ENCODE peak calls at places on chromosomes 4 and X, in five cellular contexts. E, S, G, X and Z are unnamed samples.

GRCh38 chr4:118155516-118155915 is 121.2 kb downstream of the NDST3 start:
- DNase-seq in G (no peak), X (no peak), E (no peak), S (no peak), Z (no peak)

GRCh38 chr4:135244605-135245146 is 1043.1 kb upstream of the PABPC4L start:
- DNase-seq in E (no peak), X (peak), S (peak), G (no peak), Z (no peak)

GRCh38 chr4:78788005-78788889 is 12.1 kb downstream of the BMP2K start:
- DNase-seq in G (no peak), S (no peak), E (no peak), X (no peak), Z (no peak)

GRCh38 chr4:147777456-147778091 is 45.7 kb downstream of the ARHGAP10 start:
- DNase-seq in S (no peak), X (peak), G (no peak), E (peak), Z (no peak)

GRCh38 chrX:39205467-39205866 is 404.2 kb downstream of the MID1IP1 start:
- DNase-seq in E (no peak), G (no peak), X (peak), S (no peak), Z (no peak)

GRCh38 chr4:177313263-177313662 is 3.6 kb downstream of the NEIL3 start:
- DNase-seq in S (peak), G (no peak), X (peak), E (no peak), Z (no peak)

GRCh38 chr4:161189286-161190134 is 974.3 kb downstream of the FSTL5 start:
- DNase-seq in E (no peak), S (no peak), G (no peak), X (no peak), Z (no peak)

GRCh38 chr4:66123195-66123594 is 452.9 kb upstream of the EPHA5 start:
- DNase-seq in X (no peak), G (no peak), E (no peak), S (no peak), Z (no peak)

GRCh38 chr4:27947320-27947719 is 1086.7 kb downstream of the STIM2 start:
- DNase-seq in X (no peak), S (no peak), E (no peak), G (no peak), Z (no peak)

GRCh38 chr4:5027366-5027765 is 8.1 kb upstream of the CYTL1 start:
- DNase-seq in E (no peak), S (no peak), X (peak), G (no peak), Z (no peak)

GRCh38 chr4:122548452-122548851 is 72.4 kb downstream of the IL21 start:
- DNase-seq in S (peak), E (no peak), G (peak), X (peak), Z (no peak)

GRCh38 chrX:74535633-74536141 is 78.7 kb downstream of the RLIM start:
- DNase-seq in G (no peak), S (peak), X (peak), E (no peak), Z (peak)

DNA sequence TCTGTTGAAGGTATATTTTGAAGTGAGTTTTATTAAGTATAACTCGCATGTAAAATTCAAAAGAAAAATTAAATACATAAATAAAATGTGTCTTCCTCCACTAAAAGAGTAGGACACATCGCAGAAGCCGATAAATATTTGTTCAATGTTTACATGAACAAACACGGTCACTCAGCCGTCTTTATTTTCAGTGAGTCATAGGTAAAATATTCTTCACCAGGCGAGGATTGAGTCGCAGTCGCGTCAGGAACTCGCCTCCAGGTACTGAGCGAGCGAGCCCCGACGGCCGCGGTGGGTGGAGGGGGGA is 271 bp upstream of the FUNDC2 start:
- DNase-seq in S (no peak), E (no peak), X (no peak), G (no peak), Z (no peak)
- H2AFZ ChIP-seq in S (no peak), E (no peak), X (no peak), G (peak), Z (no peak)

GRCh38 chr4:95548738-95549245 is at the start of gene UNC5C:
- DNase-seq in S (peak), X (peak), E (no peak), G (no peak), Z (peak)

GRCh38 chr4:95546236-95546635 is 2.5 kb downstream of the UNC5C start:
- DNase-seq in G (no peak), E (no peak), S (no peak), X (no peak), Z (no peak)

GRCh38 chr4:95545526-95545925 is 3.2 kb downstream of the UNC5C start:
- DNase-seq in X (peak), S (no peak), E (no peak), G (no peak), Z (no peak)

GRCh38 chr4:95547708-95548471 is 883 bp downstream of the UNC5C start:
- DNase-seq in G (no peak), X (peak), S (no peak), E (no peak), Z (peak)

DNA sequence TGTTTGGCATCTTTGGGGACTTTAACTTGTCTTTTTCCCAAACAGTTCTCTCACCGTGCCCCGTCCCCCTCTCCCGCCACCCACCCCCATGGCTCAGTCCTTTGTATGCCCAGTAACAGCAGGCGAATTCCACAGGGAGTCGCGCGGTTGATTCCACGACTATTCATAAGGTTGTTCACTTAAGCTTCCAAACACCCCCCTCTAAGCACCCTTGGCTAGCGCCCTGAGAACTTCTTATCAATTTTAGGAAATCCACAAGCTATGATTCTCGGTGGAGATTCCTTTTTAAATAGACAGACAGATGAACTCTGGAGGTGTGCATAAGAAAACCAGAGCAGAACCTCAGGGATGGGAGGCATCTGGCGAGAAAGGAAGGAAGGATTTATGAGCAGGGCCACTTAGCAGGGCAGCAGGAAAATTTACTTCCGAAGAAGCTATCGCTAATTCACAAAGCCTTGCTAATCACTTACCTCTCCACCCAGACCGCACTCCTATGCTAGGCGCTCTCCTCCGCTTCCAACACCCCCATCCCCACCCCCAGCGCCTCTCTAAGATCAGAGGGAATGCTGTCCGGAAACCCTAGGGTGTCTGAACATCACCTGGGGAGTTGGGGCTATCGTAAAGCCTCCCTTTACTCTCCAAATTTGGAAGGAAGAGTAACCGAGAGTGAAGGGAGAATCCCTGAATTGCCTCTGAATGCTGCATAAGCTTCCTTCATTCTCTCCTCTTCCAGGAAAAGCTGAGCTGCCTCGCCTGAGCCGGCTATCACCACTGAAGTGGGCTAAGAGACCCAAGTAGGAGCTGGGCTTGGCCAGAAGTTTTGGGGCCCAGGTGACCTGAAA is 1.7 kb downstream of the UNC5C start:
- DNase-seq in G (no peak), X (no peak), E (no peak), S (no peak), Z (no peak)
- H2AFZ ChIP-seq in G (no peak), X (no peak), E (no peak), S (peak), Z (peak)

DNA sequence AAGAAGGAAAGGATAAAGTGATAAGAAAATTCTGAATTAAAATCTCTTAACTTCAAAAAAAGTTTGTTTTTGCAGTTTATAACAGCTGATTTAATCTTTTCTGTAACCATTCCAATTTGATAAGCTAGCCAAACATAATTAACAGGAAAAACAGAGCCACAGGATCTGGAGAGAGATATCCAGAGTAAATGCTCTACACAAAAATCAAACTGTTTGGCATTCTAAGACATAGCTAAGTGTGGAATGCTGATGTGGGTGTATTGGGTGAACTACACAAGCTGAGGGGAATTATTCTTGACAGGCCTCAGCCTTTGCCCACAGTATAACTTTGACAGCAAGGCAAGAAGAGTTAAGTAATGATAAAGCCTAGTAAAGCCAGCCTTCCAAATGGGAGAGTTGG is 184.8 kb downstream of the GABRG1 start:
- DNase-seq in X (no peak), E (no peak), S (no peak), G (no peak), Z (no peak)
- H2AFZ ChIP-seq in X (no peak), E (no peak), S (no peak), G (no peak), Z (no peak)

DNA sequence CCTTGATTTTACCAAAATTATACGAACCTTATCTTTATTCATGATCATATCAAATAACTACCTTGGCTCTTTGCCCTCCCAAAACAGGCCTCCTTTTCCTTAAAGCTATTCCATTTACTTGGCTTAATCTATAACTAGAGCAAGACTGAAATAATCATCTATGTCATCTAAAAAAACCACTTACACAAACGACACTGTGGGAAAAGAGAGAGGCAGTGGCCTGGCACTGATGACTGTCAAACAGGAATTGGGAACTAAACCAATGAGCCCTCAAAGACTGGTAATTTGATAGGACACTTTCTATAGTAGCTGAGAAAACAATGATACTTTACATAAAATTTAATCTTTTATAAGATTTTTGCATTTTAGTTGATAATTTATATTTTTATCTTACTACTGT is 11.7 kb upstream of the PTPN13 start:
- DNase-seq in E (no peak), G (no peak), X (no peak), S (peak), Z (no peak)
- H2AFZ ChIP-seq in E (no peak), G (no peak), X (no peak), S (peak), Z (no peak)

GRCh38 chr4:89420507-89420906 is 112.9 kb upstream of the GPRIN3 start:
- DNase-seq in S (no peak), E (no peak), X (no peak), G (no peak), Z (no peak)

GRCh38 chr4:89413518-89413917 is 105.9 kb upstream of the GPRIN3 start:
- DNase-seq in E (no peak), S (no peak), G (no peak), X (no peak), Z (no peak)

GRCh38 chr4:89422441-89422950 is 114.9 kb upstream of the GPRIN3 start:
- DNase-seq in E (no peak), S (no peak), G (no peak), X (no peak), Z (no peak)

GRCh38 chr4:89416968-89417367 is 109.4 kb upstream of the GPRIN3 start:
- DNase-seq in G (no peak), S (no peak), E (no peak), X (no peak), Z (no peak)

GRCh38 chr4:89419121-89419695 is 111.6 kb upstream of the GPRIN3 start:
- DNase-seq in G (no peak), X (no peak), E (no peak), S (no peak), Z (no peak)
- H2AFZ ChIP-seq in G (no peak), X (no peak), E (no peak), S (no peak), Z (no peak)

DNA sequence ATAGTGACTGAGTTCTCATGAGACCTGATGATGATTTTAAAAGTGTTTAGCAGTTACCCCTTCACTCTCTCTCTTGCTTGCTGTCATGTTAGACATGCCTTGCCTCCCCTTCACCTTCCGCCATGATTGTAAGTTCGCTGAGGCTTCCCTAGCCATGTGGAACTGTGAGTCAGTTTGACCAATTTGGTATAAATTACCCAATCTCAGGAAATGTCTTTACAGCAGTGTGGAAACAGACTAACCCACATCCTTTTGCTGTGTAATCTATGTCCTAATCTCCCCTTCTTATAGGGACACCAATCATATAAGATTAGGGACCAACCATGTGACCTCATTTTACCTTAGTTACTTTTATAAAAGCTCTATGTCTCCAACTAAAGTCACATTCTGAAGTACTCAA is 677.8 kb downstream of the ADGRL3 start:
- DNase-seq in X (peak), S (no peak), G (no peak), E (no peak), Z (no peak)
- H2AFZ ChIP-seq in X (no peak), S (no peak), G (no peak), E (no peak), Z (no peak)

DNA sequence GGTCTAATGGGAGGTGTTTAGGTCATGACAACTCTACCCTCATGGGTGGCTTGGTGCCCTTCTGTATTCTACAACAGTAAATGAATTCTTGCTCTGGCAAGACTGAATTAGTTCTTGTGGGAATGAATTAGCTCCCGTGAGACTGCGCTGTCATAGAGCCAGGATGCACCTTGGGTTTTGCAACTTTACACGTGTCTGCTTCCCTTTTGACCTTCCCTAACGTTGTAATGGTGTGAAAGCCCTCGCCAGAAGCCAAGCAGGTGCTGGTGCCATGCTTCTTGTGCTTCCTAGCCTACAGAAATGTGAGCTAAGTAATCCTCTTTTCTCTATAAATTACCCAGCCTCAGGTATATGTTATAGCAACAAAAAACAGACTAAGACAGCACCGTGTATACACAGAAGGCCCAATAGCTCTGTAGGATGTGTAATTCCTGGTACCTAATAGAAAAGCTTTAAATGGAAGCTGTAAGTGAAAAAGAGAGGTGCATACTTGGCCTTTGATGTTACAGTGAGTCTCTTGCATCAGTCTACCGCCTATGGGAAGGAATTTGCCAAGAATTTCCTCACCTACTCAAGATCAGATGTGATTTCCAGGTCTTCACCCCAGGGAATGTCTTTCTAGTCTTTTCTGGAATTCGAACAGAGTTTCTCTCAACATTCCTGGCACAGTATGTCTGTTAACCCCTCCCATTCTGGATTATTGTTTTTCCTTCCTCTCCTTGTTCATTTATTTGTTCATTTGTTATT is 3.2 kb upstream of the ENPEP start:
- DNase-seq in G (no peak), E (no peak), S (no peak), X (no peak), Z (no peak)
- H2AFZ ChIP-seq in G (no peak), E (no peak), S (no peak), X (no peak), Z (no peak)

GRCh38 chrX:72392816-72393800 is 87.4 kb upstream of the CITED1 start:
- DNase-seq in X (no peak), E (no peak), S (peak), G (no peak), Z (no peak)

GRCh38 chrX:72393836-72394517 is 88.3 kb upstream of the CITED1 start:
- DNase-seq in G (no peak), S (peak), E (no peak), X (peak), Z (no peak)

GRCh38 chrX:72394518-72395163 is 88.9 kb upstream of the CITED1 start:
- DNase-seq in S (peak), X (peak), E (no peak), G (no peak), Z (peak)

GRCh38 chrX:72396117-72396516 is 90.4 kb upstream of the CITED1 start:
- DNase-seq in E (no peak), X (no peak), S (no peak), G (no peak), Z (no peak)

GRCh38 chrX:72395252-72395651 is 89.5 kb upstream of the CITED1 start:
- DNase-seq in X (peak), S (peak), G (no peak), E (no peak), Z (no peak)
- H2AFZ ChIP-seq in X (no peak), S (no peak), G (no peak), E (no peak), Z (no peak)